ENCODE peak calls at places on chromosome 7, in nine cellular contexts. Q is hepatocyte, T is neural progenitor cell, E is suprapubic skin, I is HepG2, O is mammary epithelial cell, F is bronchial epithelial cell, P is ovary, J is lower lobe of right lung. A is an unnamed sample.

GRCh38 chr7:98641646-98642489 is 24.8 kb downstream of the NPTX2 start:
- DNase-seq in Q (no peak), T (no peak), E (no peak), I (peak; percentile 21), O (no peak), F (no peak), P (no peak), J (no peak), A (no peak)

GRCh38 chr7:36999851-37000480 is 275.7 kb upstream of the AOAH start:
- DNase-seq in Q (no peak), T (no peak), E (no peak), I (no peak), O (peak; percentile 41), F (peak; percentile 17), P (no peak), J (no peak), A (no peak)

GRCh38 chr7:9029671-9030070 is 596.3 kb downstream of the NXPH1 start:
- DNase-seq in Q (no peak), T (no peak), E (no peak), I (no peak), O (peak; percentile 1), F (peak; percentile 0), P (no peak), J (no peak), A (no peak)

GRCh38 chr7:29326872-29327271 is 132.3 kb downstream of the CHN2 start:
- DNase-seq in Q (no peak), T (no peak), E (no peak), I (no peak), O (no peak), F (no peak), P (no peak), J (no peak), A (no peak)

GRCh38 chr7:94449151-94449725 is 54.5 kb downstream of the COL1A2 start:
- DNase-seq in Q (peak; percentile 52), T (peak; percentile 33), E (no peak), I (peak; percentile 45), O (peak; percentile 24), F (peak; percentile 44), P (no peak), J (no peak), A (peak; percentile 5)

GRCh38 chr7:50352282-50352681 is 47.8 kb downstream of the IKZF1 start:
- DNase-seq in Q (no peak), T (no peak), E (no peak), I (no peak), O (no peak), F (no peak), P (no peak), J (no peak), A (no peak)

GRCh38 chr7:47690902-47691558 is 109.1 kb upstream of the TNS3 start:
- DNase-seq in Q (no peak), T (no peak), E (no peak), I (no peak), O (no peak), F (no peak), P (no peak), J (no peak), A (no peak)

GRCh38 chr7:148883233-148884048 is 650 bp downstream of the EZH2 start:
- DNase-seq in Q (peak; percentile 53), T (peak; percentile 69), E (peak; percentile 83), I (no peak), O (no peak), F (no peak), P (peak; percentile 58), J (peak; percentile 64), A (no peak)

GRCh38 chr7:69813637-69814240 is 215.5 kb downstream of the AUTS2 start:
- DNase-seq in Q (no peak), T (no peak), E (no peak), I (no peak), O (no peak), F (no peak), P (no peak), J (no peak), A (no peak)
- H3K36me3 ChIP-seq in Q (no peaks in the 10 kb centered on the region), T (no peaks in the 10 kb centered on the region), E (no peaks in the 10 kb centered on the region), I (no peaks in the 10 kb centered on the region), O (no peaks in the 10 kb centered on the region), F (no peaks in the 10 kb centered on the region), P (no peaks in the 10 kb centered on the region), J (no peaks in the 10 kb centered on the region), A (no peaks in the 10 kb centered on the region)

DNA sequence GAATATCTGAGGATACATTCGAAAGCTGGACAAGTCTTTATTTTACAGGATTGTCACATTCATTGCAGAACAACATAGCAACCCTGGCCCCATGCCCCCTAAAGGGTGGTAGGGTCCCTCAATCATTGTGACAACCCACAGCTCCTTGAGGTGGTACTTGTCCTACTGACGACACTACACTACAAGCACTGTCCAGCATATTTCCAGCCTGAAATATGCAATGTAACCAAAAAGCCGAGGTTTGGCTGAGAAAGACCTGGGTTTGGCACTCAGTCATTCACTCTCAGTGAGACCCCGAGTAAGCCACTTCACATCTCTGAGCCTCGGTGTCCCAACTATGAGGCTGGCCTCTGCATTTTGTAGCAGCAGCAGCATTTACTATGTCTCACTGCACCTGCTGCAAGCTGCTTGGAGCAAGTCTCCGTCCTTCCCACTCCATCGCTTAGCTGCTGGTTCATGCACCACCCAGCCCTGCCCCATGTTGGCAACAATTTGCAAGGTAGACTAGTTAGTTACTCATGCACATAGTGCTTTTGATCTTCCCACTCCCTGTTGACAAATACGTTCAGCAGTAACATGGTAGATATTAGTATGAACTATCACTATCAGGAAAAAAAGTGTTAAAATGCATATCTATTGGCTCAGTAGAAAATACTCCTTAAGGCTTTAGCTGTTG is 43.6 kb upstream of the TNPO3 start:
- DNase-seq in Q (no peak), T (no peak), E (no peak), I (no peak), O (no peak), F (no peak), P (no peak), J (no peak), A (no peak)
- TF ChIP-seq CTCF in Q (no peak), T (no peak), E (no peak), I (peak; percentile 34), O (peak; percentile 8), F (no peak), P (no peak), J (no peak), A (no peak)

GRCh38 chr7:55983537-55983936 is 19.2 kb downstream of the NIPSNAP2 start:
- DNase-seq in Q (no peak), T (no peak), E (no peak), I (no peak), O (peak; percentile 29), F (peak; percentile 70), P (no peak), J (no peak), A (no peak)
- H3K36me3 ChIP-seq in Q (no peaks in the 10 kb centered on the region), T (no peaks in the 10 kb centered on the region), E (peaks cover 98% of the 10 kb centered on the region), I (peaks cover 19% of the 10 kb centered on the region), O (peaks cover 27% of the 10 kb centered on the region), F (peaks cover 23% of the 10 kb centered on the region), P (no peaks in the 10 kb centered on the region), J (peaks cover 98% of the 10 kb centered on the region), A (no peaks in the 10 kb centered on the region)

GRCh38 chr7:4134204-4134603 is 547.9 kb upstream of the FOXK1 start:
- DNase-seq in Q (peak; percentile 26), T (no peak), E (no peak), I (peak; percentile 8), O (no peak), F (no peak), P (no peak), J (peak; percentile 14), A (no peak)
- TF ChIP-seq CTCF in Q (no peak), T (no peak), E (no peak), I (no peak), O (no peak), F (no peak), P (no peak), J (no peak), A (no peak)

GRCh38 chr7:135411098-135411497 is 98.8 kb downstream of the CNOT4 start:
- DNase-seq in Q (no peak), T (no peak), E (no peak), I (no peak), O (no peak), F (no peak), P (no peak), J (no peak), A (no peak)
- H3K36me3 ChIP-seq in Q (no peaks in the 10 kb centered on the region), T (no peaks in the 10 kb centered on the region), E (peaks cover 16% of the 10 kb centered on the region), I (no peaks in the 10 kb centered on the region), O (peaks cover 8% of the 10 kb centered on the region), F (peaks cover 1% of the 10 kb centered on the region), P (no peaks in the 10 kb centered on the region), J (peaks cover 14% of the 10 kb centered on the region), A (no peaks in the 10 kb centered on the region)

GRCh38 chr7:155556725-155557124 is 10.4 kb upstream of the CNPY1 start:
- DNase-seq in Q (no peak), T (no peak), E (no peak), I (no peak), O (no peak), F (no peak), P (no peak), J (no peak), A (no peak)
- TF ChIP-seq CTCF in Q (no peak), T (no peak), E (no peak), I (no peak), O (no peak), F (no peak), P (no peak), J (no peak), A (no peak)

DNA sequence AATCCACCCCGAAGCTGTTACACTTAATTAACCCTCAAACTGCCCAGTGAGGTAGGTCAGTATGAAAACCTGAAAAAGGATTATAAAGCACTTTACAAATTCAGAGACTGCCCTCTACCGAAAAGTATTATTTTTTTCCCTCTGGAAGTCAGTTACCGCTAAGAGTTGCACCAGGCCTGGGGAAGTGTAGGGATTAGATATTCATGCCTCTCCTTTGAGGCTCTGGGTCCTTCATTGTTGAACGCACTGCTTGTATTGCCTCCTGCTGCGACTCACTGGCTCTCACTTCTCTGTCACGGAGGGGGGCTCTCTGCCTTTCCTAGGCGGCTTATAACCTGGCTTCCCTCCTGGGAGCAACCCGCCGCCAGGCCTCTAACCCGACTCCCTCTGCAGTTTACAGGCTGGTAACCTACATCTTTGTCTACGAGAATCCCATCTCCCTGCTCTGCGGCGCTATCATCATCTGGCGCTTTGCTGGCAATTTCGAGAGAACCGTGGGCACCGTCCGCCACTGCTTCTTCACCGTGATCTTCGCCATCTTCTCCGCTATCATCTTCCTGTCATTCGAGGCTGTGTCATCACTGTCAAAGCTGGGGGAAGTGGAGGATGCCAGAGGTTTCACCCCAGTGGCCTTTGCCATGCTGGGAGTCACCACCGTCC is 2.7 kb downstream of the RHBDD2 start:
- DNase-seq in Q (no peak), T (peak; percentile 78), E (no peak), I (no peak), O (no peak), F (no peak), P (no peak), J (peak; percentile 25), A (no peak)
- H3K36me3 ChIP-seq in Q (no peaks in the 10 kb centered on the region), T (no peaks in the 10 kb centered on the region), E (peaks cover 56% of the 10 kb centered on the region), I (peaks cover 6% of the 10 kb centered on the region), O (peaks cover 22% of the 10 kb centered on the region), F (peaks cover 33% of the 10 kb centered on the region), P (no peaks in the 10 kb centered on the region), J (peaks cover 63% of the 10 kb centered on the region), A (no peaks in the 10 kb centered on the region)

A was measured in kidney epithelial cell.